ENCODE peak calls at places on chromosome 5, in four cellular contexts. H is small intestine, X is IMR-90, Q is heart right ventricle. P is an unnamed sample.

GRCh38 chr5:158727108-158727507 is 372.6 kb downstream of the EBF1 start:
- DNase-seq in Q (no peak), H (no peak), X (no peak), P (no peak)

GRCh38 chr5:75992677-75993582 is 90.3 kb upstream of the SV2C start:
- DNase-seq in X (no peak), Q (no peak), H (no peak), P (no peak)

GRCh38 chr5:160792732-160793454 is 59.1 kb downstream of the ATP10B start:
- DNase-seq in H (no peak), X (no peak), Q (no peak), P (no peak)

GRCh38 chr5:120926471-120926870 is 462.4 kb downstream of the PRR16 start:
- DNase-seq in H (no peak), Q (no peak), X (no peak), P (no peak)

GRCh38 chr5:59816901-59817300 is 76.6 kb downstream of the PDE4D start:
- DNase-seq in H (no peak), Q (no peak), X (no peak), P (no peak)

GRCh38 chr5:142860291-142860690 is 90.1 kb downstream of the ARHGAP26 start:
- DNase-seq in H (peak; percentile 44), X (no peak), Q (no peak), P (no peak)

GRCh38 chr5:118115791-118116190 is 872.6 kb downstream of the DTWD2 start:
- DNase-seq in Q (no peak), X (no peak), H (no peak), P (no peak)

GRCh38 chr5:31377284-31377946 is 154.5 kb downstream of the DROSHA start:
- DNase-seq in Q (no peak), H (peak; percentile 71), X (no peak), P (no peak)

GRCh38 chr5:86880785-86881492 is 263.2 kb downstream of the COX7C start:
- DNase-seq in Q (no peak), X (peak; percentile 89), H (peak; percentile 30), P (no peak)

GRCh38 chr5:154228696-154229095 is 38.2 kb downstream of the GALNT10 start:
- DNase-seq in Q (no peak), X (no peak), H (no peak), P (no peak)
- H3K27me3 ChIP-seq in Q (no peaks in the 10 kb centered on the region), X (no peaks in the 10 kb centered on the region), H (no peaks in the 10 kb centered on the region), P (no peaks in the 10 kb centered on the region)

GRCh38 chr5:52692039-52692438 is 95.7 kb upstream of the ITGA1 start:
- DNase-seq in Q (no peak), H (no peak), X (peak; percentile 87), P (no peak)

GRCh38 chr5:52690236-52690685 is 97.5 kb upstream of the ITGA1 start:
- DNase-seq in X (peak; percentile 65), H (no peak), Q (no peak), P (no peak)

GRCh38 chr5:52692618-52693017 is 95.1 kb upstream of the ITGA1 start:
- DNase-seq in Q (no peak), H (no peak), X (peak; percentile 13), P (no peak)

GRCh38 chr5:52693836-52694235 is 93.9 kb upstream of the ITGA1 start:
- DNase-seq in X (no peak), H (no peak), Q (no peak), P (no peak)

GRCh38 chr5:52693279-52693678 is 94.4 kb upstream of the ITGA1 start:
- DNase-seq in Q (peak; percentile 31), H (peak; percentile 58), X (peak; percentile 45), P (peak; percentile 3)
- H3K4me1 ChIP-seq in Q (peaks cover 13% of the 10 kb centered on the region), H (no peaks in the 10 kb centered on the region), X (peaks cover 8% of the 10 kb centered on the region), P (no peaks in the 10 kb centered on the region)

GRCh38 chr5:1014346-1014745 is 5.7 kb downstream of the NKD2 start:
- DNase-seq in X (no peak), Q (no peak), H (no peak), P (no peak)

GRCh38 chr5:1016476-1016875 is 7.9 kb downstream of the NKD2 start:
- DNase-seq in X (no peak), Q (no peak), H (no peak), P (no peak)

GRCh38 chr5:1014781-1015221 is 6.2 kb downstream of the NKD2 start:
- DNase-seq in H (no peak), X (no peak), Q (no peak), P (no peak)

GRCh38 chr5:1016036-1016435 is 7.4 kb downstream of the NKD2 start:
- DNase-seq in Q (peak; percentile 21), H (no peak), X (no peak), P (no peak)

DNA sequence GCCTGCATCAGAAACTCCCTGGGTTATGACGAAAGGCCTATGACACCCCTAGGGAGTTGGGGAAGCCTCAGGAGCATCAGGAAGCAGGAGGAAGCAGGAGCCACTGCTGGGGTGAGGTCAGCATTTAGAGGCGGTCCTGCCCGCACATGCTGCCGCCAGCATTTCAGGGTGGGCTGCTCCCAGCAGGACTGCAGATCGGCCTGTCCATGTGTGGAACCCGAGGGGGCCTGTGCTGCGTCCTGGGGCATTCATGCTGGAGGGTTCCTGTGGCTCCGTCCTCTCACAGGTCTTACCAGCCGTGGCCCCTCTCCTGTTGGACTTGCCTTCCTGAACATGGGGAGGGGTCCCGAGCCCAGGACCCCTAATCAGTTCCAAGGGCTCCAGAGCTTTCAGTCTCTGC is 6.9 kb downstream of the NKD2 start:
- DNase-seq in Q (no peak), H (no peak), X (no peak), P (no peak)
- H3K27me3 ChIP-seq in Q (no peaks in the 10 kb centered on the region), H (no peaks in the 10 kb centered on the region), X (peaks cover 41% of the 10 kb centered on the region), P (peaks cover 16% of the 10 kb centered on the region)

GRCh38 chr5:174425964-174426290 is 298.5 kb upstream of the MSX2 start:
- DNase-seq in H (no peak), X (no peak), Q (no peak), P (no peak)

GRCh38 chr5:174425271-174425963 is 299.0 kb upstream of the MSX2 start:
- DNase-seq in Q (no peak), H (peak; percentile 60), X (no peak), P (no peak)

GRCh38 chr5:174427304-174427703 is 297.1 kb upstream of the MSX2 start:
- DNase-seq in H (peak; percentile 82), X (no peak), Q (no peak), P (no peak)

GRCh38 chr5:174426388-174426787 is 298.0 kb upstream of the MSX2 start:
- DNase-seq in Q (no peak), X (no peak), H (no peak), P (no peak)

DNA sequence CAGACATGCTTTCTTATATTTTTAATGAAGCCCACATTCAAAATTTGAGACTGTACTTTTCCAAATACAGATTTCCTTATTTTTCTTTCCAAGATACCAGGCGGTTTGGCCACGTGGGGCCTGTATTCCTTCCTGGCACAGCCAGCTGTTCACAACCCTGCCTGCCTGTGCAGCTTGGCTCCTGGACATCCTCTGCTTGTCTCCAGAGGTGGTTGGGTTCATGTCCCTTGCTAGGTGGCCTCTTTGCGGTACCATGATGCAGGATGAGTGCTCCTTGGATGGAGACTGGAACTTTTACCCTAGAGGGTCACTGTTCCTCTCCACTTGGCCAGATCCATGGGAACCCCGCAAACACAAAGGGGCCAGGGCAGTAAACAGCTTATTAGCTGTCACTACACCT is 297.5 kb upstream of the MSX2 start:
- DNase-seq in H (peak; percentile 3), Q (no peak), X (no peak), P (no peak)
- H3K4me1 ChIP-seq in H (peaks cover 2% of the 10 kb centered on the region), Q (no peaks in the 10 kb centered on the region), X (no peaks in the 10 kb centered on the region), P (no peaks in the 10 kb centered on the region)

GRCh38 chr5:1871441-1871840 is 11.3 kb downstream of the IRX4 start:
- DNase-seq in Q (no peak), H (no peak), X (no peak), P (no peak)
- H3K27me3 ChIP-seq in Q (peaks cover 14% of the 10 kb centered on the region), H (peaks cover 34% of the 10 kb centered on the region), X (peaks cover 53% of the 10 kb centered on the region), P (peaks cover 19% of the 10 kb centered on the region)

GRCh38 chr5:122470365-122470764 is 158.3 kb downstream of the SNCAIP start:
- DNase-seq in X (no peak), H (peak; percentile 22), Q (no peak), P (no peak)
- H3K4me1 ChIP-seq in X (no peaks in the 10 kb centered on the region), H (peaks cover 7% of the 10 kb centered on the region), Q (no peaks in the 10 kb centered on the region), P (no peaks in the 10 kb centered on the region)

DNA sequence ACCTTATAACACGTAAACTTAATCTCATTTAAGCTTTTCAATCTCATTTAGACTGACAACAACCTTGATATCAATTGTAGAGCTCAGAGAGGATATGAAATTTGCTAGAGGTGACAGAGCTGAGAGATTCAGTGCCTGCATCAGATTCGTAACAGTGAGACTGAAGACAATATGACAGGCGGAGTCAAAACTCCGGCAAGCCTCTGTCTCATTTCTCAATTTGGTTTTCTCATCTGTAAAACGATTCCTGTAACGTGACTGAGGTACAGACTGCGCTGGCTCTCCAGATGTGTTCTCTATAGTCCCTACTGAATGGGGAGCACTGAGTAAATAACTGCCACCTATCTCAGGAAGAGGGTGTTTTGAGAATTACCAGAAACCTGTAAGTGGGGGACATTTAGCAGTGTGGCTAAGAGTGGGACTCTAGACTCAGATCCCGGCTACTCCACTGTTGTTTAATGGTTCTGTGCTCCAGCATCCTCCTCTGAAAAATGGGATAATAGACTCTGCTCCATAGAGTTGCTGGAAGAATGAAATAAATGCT is 3.0 kb upstream of the MCIDAS start:
- DNase-seq in H (no peak), Q (no peak), X (no peak), P (no peak)
- H3K27me3 ChIP-seq in H (peaks cover 68% of the 10 kb centered on the region), Q (peaks cover 99% of the 10 kb centered on the region), X (peaks cover 96% of the 10 kb centered on the region), P (peaks cover 82% of the 10 kb centered on the region)

GRCh38 chr5:1796371-1797108 is 3.1 kb downstream of the MRPL36 start:
- DNase-seq in H (no peak), Q (no peak), X (no peak), P (no peak)
- H3K4me1 ChIP-seq in H (no peaks in the 10 kb centered on the region), Q (peaks cover 14% of the 10 kb centered on the region), X (peaks cover 28% of the 10 kb centered on the region), P (peaks cover 25% of the 10 kb centered on the region)